ENCODE peak calls at places on chromosomes 11 and 22, in eight cellular contexts. One of them, this sample, is unnamed.

GRCh38 chr11:23973244-23973643 is 523.6 kb upstream of the LUZP2 start:
- DNase-seq in stimulated activated CD4-positive, alpha-beta T cell treated with anti-CD3 and anti-CD28 coated beads, Interleukin-2, amount 100 ng/mL, for 24 hours: no peak
- DNase-seq in lung: no peak
- DNase-seq in NCI-H2081: no peak
- DNase-seq in AG04450: no peak
- DNase-seq in iris pigment epithelial cell: no peak
- DNase-seq in CD8-positive, alpha-beta T cell: no peak
- DNase-seq in fibroblast of pulmonary artery: no peak
- DNase-seq in this sample: no peak

GRCh38 chr11:37306563-37306962 is 708.5 kb upstream of the RAG2 start:
- DNase-seq in AG04450: no peak
- DNase-seq in stimulated activated CD4-positive, alpha-beta T cell treated with anti-CD3 and anti-CD28 coated beads, Interleukin-2, amount 100 ng/mL, for 24 hours: no peak
- DNase-seq in lung: no peak
- DNase-seq in NCI-H2081: no peak
- DNase-seq in iris pigment epithelial cell: no peak
- DNase-seq in fibroblast of pulmonary artery: no peak
- DNase-seq in CD8-positive, alpha-beta T cell: no peak
- DNase-seq in this sample: no peak

GRCh38 chr22:46047226-46047625 is 70.3 kb upstream of the WNT7B start:
- DNase-seq in AG04450: no peak
- DNase-seq in NCI-H2081: no peak
- DNase-seq in CD8-positive, alpha-beta T cell: no peak
- DNase-seq in iris pigment epithelial cell: no peak
- DNase-seq in lung: no peak
- DNase-seq in stimulated activated CD4-positive, alpha-beta T cell treated with anti-CD3 and anti-CD28 coated beads, Interleukin-2, amount 100 ng/mL, for 24 hours: no peak
- DNase-seq in fibroblast of pulmonary artery: no peak
- DNase-seq in this sample: no peak

GRCh38 chr22:24588370-24588755 is 4.5 kb downstream of the LRRC75B start:
- DNase-seq in CD8-positive, alpha-beta T cell: no peak
- DNase-seq in stimulated activated CD4-positive, alpha-beta T cell treated with anti-CD3 and anti-CD28 coated beads, Interleukin-2, amount 100 ng/mL, for 24 hours: no peak
- DNase-seq in lung: no peak
- DNase-seq in NCI-H2081: no peak
- DNase-seq in fibroblast of pulmonary artery: no peak
- DNase-seq in iris pigment epithelial cell: no peak
- DNase-seq in AG04450: no peak
- DNase-seq in this sample: no peak

GRCh38 chr11:117519170-117519569 is 191.5 kb downstream of the CEP164 start:
- DNase-seq in fibroblast of pulmonary artery: no peak
- DNase-seq in lung: no peak
- DNase-seq in AG04450: no peak
- DNase-seq in stimulated activated CD4-positive, alpha-beta T cell treated with anti-CD3 and anti-CD28 coated beads, Interleukin-2, amount 100 ng/mL, for 24 hours: no peak
- DNase-seq in NCI-H2081: no peak
- DNase-seq in CD8-positive, alpha-beta T cell: no peak
- DNase-seq in iris pigment epithelial cell: peak; percentile 4
- DNase-seq in this sample: peak; percentile 5

GRCh38 chr11:12163181-12163841 is 52.9 kb downstream of the MICAL2 start:
- DNase-seq in CD8-positive, alpha-beta T cell: no peak
- DNase-seq in AG04450: no peak
- DNase-seq in fibroblast of pulmonary artery: peak; percentile 70
- DNase-seq in iris pigment epithelial cell: peak; percentile 70
- DNase-seq in stimulated activated CD4-positive, alpha-beta T cell treated with anti-CD3 and anti-CD28 coated beads, Interleukin-2, amount 100 ng/mL, for 24 hours: no peak
- DNase-seq in NCI-H2081: no peak
- DNase-seq in lung: no peak
- DNase-seq in this sample: peak; percentile 90

GRCh38 chr11:119983240-119983732 is 154.6 kb downstream of the TRIM29 start:
- DNase-seq in iris pigment epithelial cell: no peak
- DNase-seq in CD8-positive, alpha-beta T cell: no peak
- DNase-seq in AG04450: no peak
- DNase-seq in NCI-H2081: no peak
- DNase-seq in stimulated activated CD4-positive, alpha-beta T cell treated with anti-CD3 and anti-CD28 coated beads, Interleukin-2, amount 100 ng/mL, for 24 hours: no peak
- DNase-seq in lung: no peak
- DNase-seq in fibroblast of pulmonary artery: no peak
- DNase-seq in this sample: no peak

GRCh38 chr22:45454260-45454659 is 40.8 kb downstream of the RIBC2 start:
- DNase-seq in NCI-H2081: no peak
- DNase-seq in stimulated activated CD4-positive, alpha-beta T cell treated with anti-CD3 and anti-CD28 coated beads, Interleukin-2, amount 100 ng/mL, for 24 hours: no peak
- DNase-seq in fibroblast of pulmonary artery: no peak
- DNase-seq in lung: no peak
- DNase-seq in CD8-positive, alpha-beta T cell: no peak
- DNase-seq in iris pigment epithelial cell: no peak
- DNase-seq in AG04450: no peak
- DNase-seq in this sample: no peak

GRCh38 chr11:95939091-95939490 is 15.2 kb upstream of the MTMR2 start:
- DNase-seq in lung: no peak
- DNase-seq in stimulated activated CD4-positive, alpha-beta T cell treated with anti-CD3 and anti-CD28 coated beads, Interleukin-2, amount 100 ng/mL, for 24 hours: no peak
- DNase-seq in iris pigment epithelial cell: no peak
- DNase-seq in NCI-H2081: no peak
- DNase-seq in CD8-positive, alpha-beta T cell: no peak
- DNase-seq in fibroblast of pulmonary artery: no peak
- DNase-seq in AG04450: no peak
- DNase-seq in this sample: no peak